ENCODE peak calls at places on chromosome 5, in five cellular contexts. A, L, C, V and S are unnamed samples.

GRCh38 chr5:105868038-105868775 is 1802.5 kb downstream of the EFNA5 start:
- DNase-seq in A (no peak), L (no peak), C (no peak), V (no peak), S (no peak)

GRCh38 chr5:115962565-115963402 is 509 bp downstream of the LVRN start:
- DNase-seq in A (peak; percentile 33), L (peak; percentile 10), C (peak; percentile 75), V (no peak), S (peak; percentile 65)

GRCh38 chr5:109865636-109866035 is 175.9 kb downstream of the MAN2A1 start:
- DNase-seq in A (peak; percentile 100), L (no peak), C (no peak), V (peak; percentile 14), S (no peak)

GRCh38 chr5:175824621-175825020 is 46.8 kb upstream of the CPLX2 start:
- DNase-seq in A (no peak), L (no peak), C (no peak), V (no peak), S (no peak)

GRCh38 chr5:176647030-176647869 is at the start of gene TSPAN17:
- DNase-seq in A (peak; percentile 96), L (peak; percentile 100), C (peak; percentile 100), V (peak; percentile 100), S (peak; percentile 100)

GRCh38 chr5:65062684-65063083 is 294.0 kb downstream of the CWC27 start:
- DNase-seq in A (peak; percentile 90), L (peak; percentile 65), C (peak; percentile 86), V (peak; percentile 65), S (peak; percentile 76)

GRCh38 chr5:2538169-2538568 is 213.3 kb downstream of the IRX2 start:
- DNase-seq in A (no peak), L (no peak), C (no peak), V (no peak), S (no peak)

GRCh38 chr5:7876867-7877266 is 7.9 kb downstream of the MTRR start:
- DNase-seq in A (peak; percentile 71), L (no peak), C (no peak), V (no peak), S (no peak)

GRCh38 chr5:106755066-106755465 is 915.7 kb downstream of the EFNA5 start:
- DNase-seq in A (no peak), L (no peak), C (no peak), V (no peak), S (no peak)

GRCh38 chr5:5126444-5126843 is 13.7 kb upstream of the ADAMTS16 start:
- DNase-seq in A (no peak), L (no peak), C (no peak), V (no peak), S (no peak)

GRCh38 chr5:180590543-180591248 is 603 bp downstream of the SCGB3A1 start:
- DNase-seq in A (no peak), L (no peak), C (no peak), V (no peak), S (peak; percentile 44)

GRCh38 chr5:50667079-50667652 is 729 bp downstream of the PARP8 start:
- DNase-seq in A (peak; percentile 41), L (peak; percentile 49), C (peak; percentile 79), V (peak; percentile 68), S (peak; percentile 81)

GRCh38 chr5:67287795-67288194 is 91.2 kb upstream of the CD180 start:
- DNase-seq in A (peak; percentile 89), L (no peak), C (no peak), V (no peak), S (no peak)

GRCh38 chr5:138653502-138653901 is 78.3 kb upstream of the HSPA9 start:
- DNase-seq in A (no peak), L (no peak), C (no peak), V (peak; percentile 46), S (no peak)

GRCh38 chr5:63916786-63917185 is 45.5 kb downstream of the HTR1A start:
- DNase-seq in A (peak; percentile 7), L (no peak), C (no peak), V (no peak), S (no peak)

GRCh38 chr5:143600396-143601075 is 197.1 kb upstream of the NR3C1 start:
- DNase-seq in A (no peak), L (no peak), C (no peak), V (peak; percentile 40), S (no peak)

GRCh38 chr5:10036136-10036535 is 213.6 kb downstream of the ATPSCKMT start:
- DNase-seq in A (peak; percentile 65), L (no peak), C (no peak), V (no peak), S (no peak)

GRCh38 chr5:55220433-55221185 is 6.5 kb downstream of the MCIDAS start:
- DNase-seq in A (peak; percentile 8), L (no peak), C (no peak), V (peak; percentile 39), S (no peak)
- TF ChIP-seq CTCF in A (no peak), L (no peak), C (no peak), V (peak; percentile 23), S (no peak)

DNA sequence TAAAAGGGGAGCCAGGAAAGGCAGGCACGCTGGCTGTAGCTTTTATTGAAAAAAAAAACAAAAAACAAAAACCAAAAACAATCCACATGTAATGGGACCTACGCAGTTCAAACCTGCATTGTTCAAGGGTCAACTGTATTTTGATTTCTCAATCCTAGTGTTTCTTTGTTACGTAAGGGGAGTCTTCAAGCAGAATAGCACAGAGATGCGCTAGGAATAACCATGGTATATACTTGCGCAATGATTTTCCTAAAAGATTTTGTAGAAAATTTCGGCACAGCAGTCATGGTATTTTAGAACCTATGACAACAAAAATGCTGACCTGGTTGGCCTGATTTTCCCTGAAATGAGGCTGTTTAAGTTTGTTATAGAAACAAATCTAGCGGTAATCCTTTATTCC is 1110.5 kb upstream of the WWC1 start:
- DNase-seq in A (no peak), L (no peak), C (no peak), V (no peak), S (no peak)
- H3K4me1 ChIP-seq in A (no peaks in the 10 kb centered on the region), L (no peaks in the 10 kb centered on the region), C (no peaks in the 10 kb centered on the region), V (no peaks in the 10 kb centered on the region), S (no peaks in the 10 kb centered on the region)

GRCh38 chr5:103601314-103601713 is 38.7 kb upstream of the NUDT12 start:
- DNase-seq in A (no peak), L (no peak), C (no peak), V (no peak), S (no peak)
- TF ChIP-seq CTCF in A (no peak), L (no peak), C (no peak), V (no peak), S (no peak)

GRCh38 chr5:96952118-96952750 is 16.4 kb downstream of the LNPEP start:
- DNase-seq in A (peak; percentile 36), L (no peak), C (no peak), V (no peak), S (no peak)

GRCh38 chr5:96958977-96959376 is 23.1 kb downstream of the LNPEP start:
- DNase-seq in A (no peak), L (no peak), C (no peak), V (no peak), S (no peak)

GRCh38 chr5:96957125-96958041 is 21.5 kb downstream of the LNPEP start:
- DNase-seq in A (no peak), L (no peak), C (no peak), V (no peak), S (no peak)

DNA sequence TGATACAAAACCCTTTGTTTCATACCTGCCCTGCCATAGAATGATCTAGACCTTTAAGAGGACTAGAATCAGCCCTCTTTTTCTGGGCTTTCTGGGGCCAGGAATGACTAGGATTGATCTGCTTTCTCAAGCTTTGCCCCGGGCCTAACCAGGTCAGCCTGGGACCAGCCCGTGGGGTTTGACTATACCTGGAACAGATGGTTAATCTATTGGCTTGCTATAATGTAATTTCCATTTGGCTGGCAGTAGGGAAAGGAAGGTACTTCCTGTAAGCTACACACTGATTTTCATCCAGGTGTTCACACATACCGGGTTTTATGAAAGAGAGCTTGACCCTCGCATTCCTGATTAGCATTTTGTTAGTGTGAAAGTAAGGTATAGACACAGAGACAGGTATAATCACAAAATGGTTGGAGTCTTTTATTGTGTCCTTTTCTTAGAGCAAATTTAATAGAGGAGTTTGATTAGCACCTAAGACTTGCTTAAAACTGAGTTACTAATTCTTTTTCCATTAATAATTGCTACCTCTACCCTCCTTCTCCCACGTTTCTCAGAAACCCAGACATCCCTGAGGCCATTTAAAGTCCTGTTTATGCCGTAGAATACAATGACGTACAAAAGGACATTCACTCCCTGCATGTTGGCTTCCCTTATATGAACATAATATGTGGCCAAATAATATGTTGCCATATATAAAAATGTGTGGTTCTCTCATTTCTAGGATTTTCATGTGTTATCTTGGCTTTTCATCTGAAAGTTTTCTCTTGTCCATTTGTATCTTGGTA is 17.3 kb downstream of the LNPEP start:
- DNase-seq in A (no peak), L (no peak), C (no peak), V (no peak), S (no peak)
- H3K4me1 ChIP-seq in A (no peaks in the 10 kb centered on the region), L (peaks cover 36% of the 10 kb centered on the region), C (peaks cover 9% of the 10 kb centered on the region), V (peaks cover 7% of the 10 kb centered on the region), S (peaks cover 6% of the 10 kb centered on the region)

GRCh38 chr5:133294380-133294779 is 242.6 kb downstream of the HSPA4 start:
- DNase-seq in A (no peak), L (no peak), C (no peak), V (no peak), S (no peak)
- TF ChIP-seq CTCF in A (no peak), L (no peak), C (no peak), V (no peak), S (no peak)

GRCh38 chr5:151451626-151452520 is 4.5 kb downstream of the SLC36A1 start:
- DNase-seq in A (peak; percentile 58), L (no peak), C (no peak), V (peak; percentile 30), S (no peak)

GRCh38 chr5:151456321-151456940 is 9.0 kb downstream of the SLC36A1 start:
- DNase-seq in A (no peak), L (no peak), C (no peak), V (peak; percentile 23), S (no peak)

GRCh38 chr5:151454166-151454565 is 6.8 kb downstream of the SLC36A1 start:
- DNase-seq in A (no peak), L (no peak), C (no peak), V (peak; percentile 23), S (no peak)

GRCh38 chr5:151458314-151458713 is 10.9 kb downstream of the SLC36A1 start:
- DNase-seq in A (no peak), L (no peak), C (no peak), V (peak; percentile 10), S (no peak)

GRCh38 chr5:151454889-151455288 is 7.5 kb downstream of the SLC36A1 start:
- DNase-seq in A (no peak), L (no peak), C (no peak), V (no peak), S (no peak)
- H3K4me1 ChIP-seq in A (no peaks in the 10 kb centered on the region), L (peaks cover 2% of the 10 kb centered on the region), C (no peaks in the 10 kb centered on the region), V (peaks cover 23% of the 10 kb centered on the region), S (no peaks in the 10 kb centered on the region)

GRCh38 chr5:134874831-134875655 is 872 bp downstream of the TXNDC15 start:
- DNase-seq in A (peak; percentile 88), L (peak; percentile 55), C (peak; percentile 84), V (peak; percentile 68), S (peak; percentile 91)
- TF ChIP-seq CTCF in A (no peak), L (no peak), C (no peak), V (no peak), S (no peak)